ENCODE peak calls at places on chromosomes 16 and 17, in four cellular contexts. U is cardiac muscle cell, W is IMR-90, X is lower lobe of right lung. O is an unnamed sample.

GRCh38 chr17:47698749-47699535 is 5.0 kb downstream of the TBKBP1 start:
- DNase-seq in W (peak), X (peak), U (peak), O (peak)

GRCh38 chr17:34163681-34164080 is 91.4 kb upstream of the CCL2 start:
- DNase-seq in W (peak), U (peak), X (no peak), O (no peak)

GRCh38 chr17:48517478-48517877 is 13.3 kb downstream of the HOXB1 start:
- DNase-seq in U (no peak), X (no peak), W (no peak), O (no peak)

GRCh38 chr17:19342611-19343255 is 19.8 kb downstream of the B9D1 start:
- DNase-seq in U (no peak), X (no peak), W (no peak), O (no peak)

GRCh38 chr17:48543854-48544355 is 1.0 kb downstream of the HOXB2 start:
- DNase-seq in X (no peak), U (no peak), W (no peak), O (no peak)

GRCh38 chr17:67995568-67996191 is 589 bp downstream of the C17orf58 start:
- DNase-seq in W (no peak), U (peak), X (no peak), O (peak)

GRCh38 chr17:42782402-42783061 is 2.1 kb downstream of the WNK4 start:
- DNase-seq in W (no peak), U (no peak), X (no peak), O (no peak)

GRCh38 chr17:50099003-50099402 is 3.9 kb downstream of the PDK2 start:
- DNase-seq in X (peak), U (no peak), W (no peak), O (no peak)

GRCh38 chr16:76484020-76484419 is 206.8 kb downstream of the CNTNAP4 start:
- DNase-seq in X (no peak), U (no peak), W (no peak), O (no peak)

GRCh38 chr16:87384162-87384999 is 805 bp upstream of the FBXO31 start:
- DNase-seq in X (peak), W (no peak), U (peak), O (no peak)

GRCh38 chr16:57976331-57976796 is 5.4 kb upstream of the CNGB1 start:
- DNase-seq in X (peak), W (no peak), U (no peak), O (no peak)

GRCh38 chr16:86667035-86667434 is 88.7 kb downstream of the FOXL1 start:
- DNase-seq in X (no peak), W (no peak), U (no peak), O (no peak)

GRCh38 chr17:38454528-38454927 is 26.3 kb downstream of the ARHGAP23 start:
- DNase-seq in U (no peak), W (peak), X (peak), O (peak)

DNA sequence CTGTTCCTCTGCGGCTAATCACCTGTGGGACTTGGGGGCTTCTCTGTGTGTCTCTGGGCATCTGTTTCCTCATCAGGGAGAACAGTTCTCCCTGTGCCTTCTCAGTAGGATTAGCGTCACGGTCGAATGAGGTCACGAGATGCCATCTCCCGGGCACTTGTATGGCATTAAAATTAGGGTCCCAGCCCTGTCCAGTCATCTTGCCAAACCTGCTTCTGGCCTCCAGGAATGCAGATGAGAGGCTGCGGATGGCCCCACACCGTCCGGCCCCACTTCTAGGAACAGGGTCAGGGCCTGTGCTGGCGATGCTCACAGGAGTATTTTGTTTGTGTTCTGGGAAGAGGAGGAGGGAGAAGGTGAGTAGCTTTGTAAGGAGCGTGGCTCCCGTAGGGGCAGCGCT is 58.5 kb downstream of the OR1D5 start:
- DNase-seq in W (no peak), X (peak), U (no peak), O (no peak)
- H3K27ac ChIP-seq in W (peak), X (peak), U (peak), O (peak)

GRCh38 chr17:81635431-81635830 is 1.5 kb downstream of the NPLOC4 start:
- DNase-seq in W (no peak), U (no peak), X (no peak), O (no peak)
- H3K27ac ChIP-seq in W (no peak), U (peak), X (peak), O (no peak)

GRCh38 chr16:3004781-3005284 is 7.9 kb upstream of the CLDN9 start:
- DNase-seq in X (no peak), W (no peak), U (peak), O (no peak)
- H3K27ac ChIP-seq in X (peak), W (no peak), U (peak), O (no peak)

GRCh38 chr17:1374426-1375177 is 25.4 kb downstream of the YWHAE start:
- DNase-seq in W (no peak), U (no peak), X (no peak), O (no peak)
- H3K27ac ChIP-seq in W (no peak), U (peak), X (no peak), O (no peak)

GRCh38 chr16:30780021-30780420 is 7.0 kb downstream of the ZNF629 start:
- DNase-seq in X (no peak), U (no peak), W (no peak), O (no peak)
- H3K27ac ChIP-seq in X (no peak), U (peak), W (no peak), O (no peak)

GRCh38 chr17:16423226-16423872 is 8.0 kb downstream of the TRPV2 start:
- DNase-seq in X (no peak), W (no peak), U (no peak), O (no peak)
- H3K27ac ChIP-seq in X (no peak), W (no peak), U (no peak), O (no peak)

DNA sequence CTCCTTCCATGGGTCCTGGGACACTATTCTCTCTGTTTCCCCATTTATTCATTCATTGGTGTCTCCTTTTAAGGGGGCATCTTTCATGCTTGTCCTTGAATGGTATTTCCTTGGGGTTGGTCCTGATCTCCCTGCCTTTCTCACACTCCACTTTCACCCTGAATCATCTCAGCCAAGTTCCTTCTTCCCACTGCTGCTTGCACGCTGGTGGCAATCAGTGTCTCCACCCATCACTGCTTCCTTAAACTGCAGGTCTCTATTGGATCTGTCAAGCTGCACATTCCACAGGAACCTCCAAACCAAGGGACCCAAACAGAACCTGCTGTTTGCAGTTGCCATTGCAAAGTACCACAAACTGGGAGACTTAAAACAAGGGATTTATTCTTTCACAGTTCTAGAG is 89.3 kb upstream of the SDK2 start:
- DNase-seq in X (no peak), U (no peak), W (no peak), O (no peak)
- H3K27ac ChIP-seq in X (no peak), U (no peak), W (no peak), O (no peak)

GRCh38 chr17:2054740-2055493 is at the start of gene HIC1:
- DNase-seq in W (peak), X (peak), U (peak), O (peak)
- H3K27ac ChIP-seq in W (peak), X (peak), U (no peak), O (peak)

GRCh38 chr16:53041196-53041977 is 11.3 kb downstream of the CHD9NB start:
- DNase-seq in W (peak), U (no peak), X (no peak), O (peak)

GRCh38 chr16:53043986-53044571 is 8.6 kb downstream of the CHD9NB start:
- DNase-seq in U (no peak), X (no peak), W (no peak), O (peak)

GRCh38 chr16:53040788-53041187 is 11.9 kb downstream of the CHD9NB start:
- DNase-seq in W (no peak), U (no peak), X (no peak), O (no peak)

GRCh38 chr16:53043462-53043861 is 9.2 kb downstream of the CHD9NB start:
- DNase-seq in U (no peak), X (no peak), W (no peak), O (peak)

GRCh38 chr16:53042235-53042645 is 10.5 kb downstream of the CHD9NB start:
- DNase-seq in W (no peak), U (no peak), X (no peak), O (no peak)
- H3K27ac ChIP-seq in W (peak), U (no peak), X (no peak), O (peak)

O was measured in prostate gland.